ENCODE peak calls at places on chromosomes 16 and 17, in ten cellular contexts. One of them, this sample, is unnamed.

GRCh38 chr16:3542601-3543373 is 34.4 kb downstream of the NLRC3 start:
- DNase-seq in tibial nerve: no peak
- DNase-seq in activated naive CD4-positive, alpha-beta T cell: no peak
- DNase-seq in EL: no peak
- DNase-seq in GM10248: no peak
- DNase-seq in posterior cingulate gyrus: no peak
- DNase-seq in Ammon's horn: no peak
- DNase-seq in HCT116: no peak
- DNase-seq in sciatic nerve: no peak
- DNase-seq in NCI-H1105: no peak
- DNase-seq in this sample: no peak

GRCh38 chr16:85173981-85174751 is 61.9 kb upstream of the CIBAR2 start:
- DNase-seq in tibial nerve: no peak
- DNase-seq in activated naive CD4-positive, alpha-beta T cell: no peak
- DNase-seq in EL: peak
- DNase-seq in GM10248: no peak
- DNase-seq in posterior cingulate gyrus: no peak
- DNase-seq in Ammon's horn: no peak
- DNase-seq in HCT116: peak
- DNase-seq in sciatic nerve: no peak
- DNase-seq in NCI-H1105: peak
- DNase-seq in this sample: no peak

GRCh38 chr16:66662445-66663194 is 33.9 kb downstream of the CMTM4 start:
- DNase-seq in tibial nerve: no peak
- DNase-seq in activated naive CD4-positive, alpha-beta T cell: no peak
- DNase-seq in EL: peak
- DNase-seq in GM10248: no peak
- DNase-seq in posterior cingulate gyrus: no peak
- DNase-seq in Ammon's horn: peak
- DNase-seq in HCT116: peak
- DNase-seq in sciatic nerve: no peak
- DNase-seq in NCI-H1105: no peak
- DNase-seq in this sample: no peak

GRCh38 chr16:4915226-4915761 is 21.7 kb downstream of the PPL start:
- DNase-seq in tibial nerve: no peak
- DNase-seq in activated naive CD4-positive, alpha-beta T cell: no peak
- DNase-seq in EL: peak
- DNase-seq in GM10248: no peak
- DNase-seq in posterior cingulate gyrus: no peak
- DNase-seq in Ammon's horn: no peak
- DNase-seq in HCT116: peak
- DNase-seq in sciatic nerve: no peak
- DNase-seq in NCI-H1105: no peak
- DNase-seq in this sample: no peak

GRCh38 chr16:79601092-79601977 is 798 bp upstream of the MAF start:
- DNase-seq in tibial nerve: no peak
- DNase-seq in activated naive CD4-positive, alpha-beta T cell: no peak
- DNase-seq in EL: no peak
- DNase-seq in GM10248: peak
- DNase-seq in posterior cingulate gyrus: no peak
- DNase-seq in Ammon's horn: peak
- DNase-seq in HCT116: no peak
- DNase-seq in sciatic nerve: peak
- DNase-seq in NCI-H1105: peak
- DNase-seq in this sample: no peak

GRCh38 chr17:49880291-49881053 is 32.6 kb upstream of the TAC4 start:
- DNase-seq in tibial nerve: peak
- DNase-seq in activated naive CD4-positive, alpha-beta T cell: peak
- DNase-seq in EL: peak
- DNase-seq in GM10248: peak
- DNase-seq in posterior cingulate gyrus: peak
- DNase-seq in Ammon's horn: peak
- DNase-seq in HCT116: peak
- DNase-seq in sciatic nerve: peak
- DNase-seq in NCI-H1105: peak
- DNase-seq in this sample: no peak

GRCh38 chr17:34379876-34380275 is 16.8 kb upstream of the CCL1 start:
- DNase-seq in tibial nerve: no peak
- DNase-seq in activated naive CD4-positive, alpha-beta T cell: no peak
- DNase-seq in EL: no peak
- DNase-seq in GM10248: no peak
- DNase-seq in posterior cingulate gyrus: no peak
- DNase-seq in Ammon's horn: no peak
- DNase-seq in HCT116: no peak
- DNase-seq in sciatic nerve: no peak
- DNase-seq in NCI-H1105: no peak
- DNase-seq in this sample: no peak

GRCh38 chr16:13873835-13874438 is 46.0 kb upstream of the ERCC4 start:
- DNase-seq in tibial nerve: no peak
- DNase-seq in activated naive CD4-positive, alpha-beta T cell: no peak
- DNase-seq in EL: peak
- DNase-seq in GM10248: no peak
- DNase-seq in posterior cingulate gyrus: no peak
- DNase-seq in Ammon's horn: peak
- DNase-seq in HCT116: peak
- DNase-seq in sciatic nerve: no peak
- DNase-seq in NCI-H1105: peak
- DNase-seq in this sample: no peak

GRCh38 chr17:11204991-11205390 is 36.0 kb upstream of the SHISA6 start:
- DNase-seq in tibial nerve: no peak
- DNase-seq in activated naive CD4-positive, alpha-beta T cell: no peak
- DNase-seq in EL: no peak
- DNase-seq in GM10248: no peak
- DNase-seq in posterior cingulate gyrus: no peak
- DNase-seq in Ammon's horn: no peak
- DNase-seq in HCT116: no peak
- DNase-seq in sciatic nerve: no peak
- DNase-seq in NCI-H1105: no peak
- DNase-seq in this sample: no peak

GRCh38 chr16:82882249-82882648 is 255.5 kb downstream of the CDH13 start:
- DNase-seq in tibial nerve: no peak
- DNase-seq in activated naive CD4-positive, alpha-beta T cell: no peak
- DNase-seq in EL: no peak
- DNase-seq in GM10248: no peak
- DNase-seq in posterior cingulate gyrus: no peak
- DNase-seq in Ammon's horn: no peak
- DNase-seq in HCT116: no peak
- DNase-seq in sciatic nerve: no peak
- DNase-seq in NCI-H1105: no peak
- DNase-seq in this sample: no peak

GRCh38 chr17:67491009-67491677 is 114.1 kb downstream of the PITPNC1 start:
- DNase-seq in tibial nerve: peak
- DNase-seq in activated naive CD4-positive, alpha-beta T cell: no peak
- DNase-seq in EL: peak
- DNase-seq in GM10248: no peak
- DNase-seq in posterior cingulate gyrus: peak
- DNase-seq in Ammon's horn: peak
- DNase-seq in HCT116: peak
- DNase-seq in sciatic nerve: peak
- DNase-seq in NCI-H1105: no peak
- DNase-seq in this sample: peak

GRCh38 chr16:7731121-7731520 is 398.5 kb downstream of the RBFOX1 start:
- DNase-seq in tibial nerve: no peak
- DNase-seq in activated naive CD4-positive, alpha-beta T cell: no peak
- DNase-seq in EL: no peak
- DNase-seq in GM10248: no peak
- DNase-seq in posterior cingulate gyrus: no peak
- DNase-seq in Ammon's horn: peak
- DNase-seq in HCT116: no peak
- DNase-seq in sciatic nerve: no peak
- DNase-seq in NCI-H1105: no peak
- DNase-seq in this sample: no peak

GRCh38 chr17:75693500-75694481 is 26.7 kb downstream of the SAP30BP start:
- DNase-seq in tibial nerve: peak
- DNase-seq in activated naive CD4-positive, alpha-beta T cell: no peak
- DNase-seq in EL: peak
- DNase-seq in GM10248: no peak
- DNase-seq in posterior cingulate gyrus: peak
- DNase-seq in Ammon's horn: peak
- DNase-seq in HCT116: peak
- DNase-seq in sciatic nerve: peak
- DNase-seq in NCI-H1105: peak
- DNase-seq in this sample: peak

GRCh38 chr17:68379692-68380677 is 77.3 kb downstream of the WIPI1 start:
- DNase-seq in tibial nerve: no peak
- DNase-seq in activated naive CD4-positive, alpha-beta T cell: no peak
- DNase-seq in EL: no peak
- DNase-seq in GM10248: no peak
- DNase-seq in posterior cingulate gyrus: no peak
- DNase-seq in Ammon's horn: no peak
- DNase-seq in HCT116: no peak
- DNase-seq in sciatic nerve: no peak
- DNase-seq in NCI-H1105: no peak
- DNase-seq in this sample: no peak

GRCh38 chr17:39092672-39093250 is 58.7 kb downstream of the PLXDC1 start:
- DNase-seq in tibial nerve: no peak
- DNase-seq in activated naive CD4-positive, alpha-beta T cell: no peak
- DNase-seq in EL: no peak
- DNase-seq in GM10248: no peak
- DNase-seq in posterior cingulate gyrus: no peak
- DNase-seq in Ammon's horn: no peak
- DNase-seq in HCT116: no peak
- DNase-seq in sciatic nerve: no peak
- DNase-seq in NCI-H1105: no peak
- DNase-seq in this sample: no peak

This sample was measured in caudate nucleus.